ENCODE peak calls at places on chromosomes 6 and 20, in nine cellular contexts. One of them, this sample, is unnamed.

GRCh38 chr6:80638222-80639055 is 532.0 kb downstream of the BCKDHB start:
- DNase-seq in WTC11: no peak
- DNase-seq in A549: peak; percentile 21
- DNase-seq in left ventricle myocardium inferior: no peak
- DNase-seq in HCT116: peak; percentile 81
- DNase-seq in lower leg skin: no peak
- DNase-seq in ascending aorta: peak; percentile 76
- DNase-seq in tibial artery: peak; percentile 71
- DNase-seq in astrocyte of the spinal cord: peak; percentile 97
- DNase-seq in this sample: no peak

GRCh38 chr6:15598273-15598778 is 64.5 kb downstream of the DTNBP1 start:
- DNase-seq in WTC11: no peak
- DNase-seq in A549: no peak
- DNase-seq in left ventricle myocardium inferior: no peak
- DNase-seq in HCT116: no peak
- DNase-seq in lower leg skin: no peak
- DNase-seq in ascending aorta: no peak
- DNase-seq in tibial artery: no peak
- DNase-seq in astrocyte of the spinal cord: no peak
- DNase-seq in this sample: no peak

GRCh38 chr20:25061821-25062530 is 4.0 kb upstream of the ACSS1 start:
- DNase-seq in WTC11: peak; percentile 2
- DNase-seq in A549: no peak
- DNase-seq in left ventricle myocardium inferior: no peak
- DNase-seq in HCT116: no peak
- DNase-seq in lower leg skin: peak; percentile 54
- DNase-seq in ascending aorta: peak; percentile 59
- DNase-seq in tibial artery: no peak
- DNase-seq in astrocyte of the spinal cord: no peak
- DNase-seq in this sample: peak; percentile 29

GRCh38 chr6:170093276-170093657 is 197.6 kb downstream of the DLL1 start:
- DNase-seq in WTC11: peak; percentile 7
- DNase-seq in A549: no peak
- DNase-seq in left ventricle myocardium inferior: no peak
- DNase-seq in HCT116: no peak
- DNase-seq in lower leg skin: peak; percentile 40
- DNase-seq in ascending aorta: peak; percentile 19
- DNase-seq in tibial artery: peak; percentile 50
- DNase-seq in astrocyte of the spinal cord: no peak
- DNase-seq in this sample: no peak

GRCh38 chr6:5584072-5584471 is 322.8 kb downstream of the FARS2 start:
- DNase-seq in WTC11: no peak
- DNase-seq in A549: no peak
- DNase-seq in left ventricle myocardium inferior: no peak
- DNase-seq in HCT116: no peak
- DNase-seq in lower leg skin: no peak
- DNase-seq in ascending aorta: no peak
- DNase-seq in tibial artery: no peak
- DNase-seq in astrocyte of the spinal cord: peak; percentile 63
- DNase-seq in this sample: no peak

GRCh38 chr20:41174373-41174772 is 37.0 kb downstream of the PLCG1 start:
- DNase-seq in WTC11: no peak
- DNase-seq in A549: no peak
- DNase-seq in left ventricle myocardium inferior: no peak
- DNase-seq in HCT116: no peak
- DNase-seq in lower leg skin: peak; percentile 59
- DNase-seq in ascending aorta: peak; percentile 59
- DNase-seq in tibial artery: peak; percentile 50
- DNase-seq in astrocyte of the spinal cord: no peak
- DNase-seq in this sample: no peak

GRCh38 chr20:50957798-50958732 is at the start of gene DPM1:
- DNase-seq in WTC11: peak; percentile 80
- DNase-seq in A549: peak; percentile 62
- DNase-seq in left ventricle myocardium inferior: peak; percentile 86
- DNase-seq in HCT116: no peak
- DNase-seq in lower leg skin: peak; percentile 98
- DNase-seq in ascending aorta: peak; percentile 92
- DNase-seq in tibial artery: peak; percentile 91
- DNase-seq in astrocyte of the spinal cord: peak; percentile 95
- DNase-seq in this sample: no peak

GRCh38 chr6:38973178-38974057 is 75.2 kb upstream of the GLP1R start:
- DNase-seq in WTC11: no peak
- DNase-seq in A549: peak; percentile 33
- DNase-seq in left ventricle myocardium inferior: no peak
- DNase-seq in HCT116: peak; percentile 72
- DNase-seq in lower leg skin: no peak
- DNase-seq in ascending aorta: no peak
- DNase-seq in tibial artery: no peak
- DNase-seq in astrocyte of the spinal cord: peak; percentile 69
- DNase-seq in this sample: no peak

GRCh38 chr6:27518881-27519795 is 46.2 kb upstream of the ZNF184 start:
- DNase-seq in WTC11: peak; percentile 67
- DNase-seq in A549: no peak
- DNase-seq in left ventricle myocardium inferior: peak; percentile 33
- DNase-seq in HCT116: peak; percentile 92
- DNase-seq in lower leg skin: peak; percentile 91
- DNase-seq in ascending aorta: peak; percentile 77
- DNase-seq in tibial artery: peak; percentile 76
- DNase-seq in astrocyte of the spinal cord: peak; percentile 92
- DNase-seq in this sample: no peak

GRCh38 chr20:4006640-4007039 is 8.7 kb downstream of the RNF24 start:
- DNase-seq in WTC11: no peak
- DNase-seq in A549: no peak
- DNase-seq in left ventricle myocardium inferior: peak; percentile 71
- DNase-seq in HCT116: no peak
- DNase-seq in lower leg skin: no peak
- DNase-seq in ascending aorta: peak; percentile 84
- DNase-seq in tibial artery: peak; percentile 88
- DNase-seq in astrocyte of the spinal cord: peak; percentile 43
- DNase-seq in this sample: no peak

GRCh38 chr6:93784794-93785757 is 365.7 kb upstream of the EPHA7 start:
- DNase-seq in WTC11: no peak
- DNase-seq in A549: no peak
- DNase-seq in left ventricle myocardium inferior: no peak
- DNase-seq in HCT116: no peak
- DNase-seq in lower leg skin: no peak
- DNase-seq in ascending aorta: no peak
- DNase-seq in tibial artery: no peak
- DNase-seq in astrocyte of the spinal cord: peak; percentile 95
- DNase-seq in this sample: no peak

GRCh38 chr20:54199721-54200176 is 8.1 kb upstream of the PFDN4 start:
- DNase-seq in WTC11: peak; percentile 83
- DNase-seq in A549: peak; percentile 62
- DNase-seq in left ventricle myocardium inferior: peak; percentile 55
- DNase-seq in HCT116: peak; percentile 71
- DNase-seq in lower leg skin: peak; percentile 95
- DNase-seq in ascending aorta: peak; percentile 82
- DNase-seq in tibial artery: peak; percentile 73
- DNase-seq in astrocyte of the spinal cord: peak; percentile 81
- DNase-seq in this sample: no peak

GRCh38 chr20:54195483-54196472 is 12.1 kb upstream of the PFDN4 start:
- DNase-seq in WTC11: no peak
- DNase-seq in A549: no peak
- DNase-seq in left ventricle myocardium inferior: no peak
- DNase-seq in HCT116: no peak
- DNase-seq in lower leg skin: no peak
- DNase-seq in ascending aorta: no peak
- DNase-seq in tibial artery: no peak
- DNase-seq in astrocyte of the spinal cord: no peak
- DNase-seq in this sample: no peak

GRCh38 chr20:54199283-54199682 is 8.6 kb upstream of the PFDN4 start:
- DNase-seq in WTC11: no peak
- DNase-seq in A549: no peak
- DNase-seq in left ventricle myocardium inferior: no peak
- DNase-seq in HCT116: no peak
- DNase-seq in lower leg skin: no peak
- DNase-seq in ascending aorta: no peak
- DNase-seq in tibial artery: no peak
- DNase-seq in astrocyte of the spinal cord: no peak
- DNase-seq in this sample: no peak

GRCh38 chr20:54200487-54201267 is 7.2 kb upstream of the PFDN4 start:
- DNase-seq in WTC11: no peak
- DNase-seq in A549: no peak
- DNase-seq in left ventricle myocardium inferior: no peak
- DNase-seq in HCT116: no peak
- DNase-seq in lower leg skin: no peak
- DNase-seq in ascending aorta: no peak
- DNase-seq in tibial artery: no peak
- DNase-seq in astrocyte of the spinal cord: no peak
- DNase-seq in this sample: no peak

DNA sequence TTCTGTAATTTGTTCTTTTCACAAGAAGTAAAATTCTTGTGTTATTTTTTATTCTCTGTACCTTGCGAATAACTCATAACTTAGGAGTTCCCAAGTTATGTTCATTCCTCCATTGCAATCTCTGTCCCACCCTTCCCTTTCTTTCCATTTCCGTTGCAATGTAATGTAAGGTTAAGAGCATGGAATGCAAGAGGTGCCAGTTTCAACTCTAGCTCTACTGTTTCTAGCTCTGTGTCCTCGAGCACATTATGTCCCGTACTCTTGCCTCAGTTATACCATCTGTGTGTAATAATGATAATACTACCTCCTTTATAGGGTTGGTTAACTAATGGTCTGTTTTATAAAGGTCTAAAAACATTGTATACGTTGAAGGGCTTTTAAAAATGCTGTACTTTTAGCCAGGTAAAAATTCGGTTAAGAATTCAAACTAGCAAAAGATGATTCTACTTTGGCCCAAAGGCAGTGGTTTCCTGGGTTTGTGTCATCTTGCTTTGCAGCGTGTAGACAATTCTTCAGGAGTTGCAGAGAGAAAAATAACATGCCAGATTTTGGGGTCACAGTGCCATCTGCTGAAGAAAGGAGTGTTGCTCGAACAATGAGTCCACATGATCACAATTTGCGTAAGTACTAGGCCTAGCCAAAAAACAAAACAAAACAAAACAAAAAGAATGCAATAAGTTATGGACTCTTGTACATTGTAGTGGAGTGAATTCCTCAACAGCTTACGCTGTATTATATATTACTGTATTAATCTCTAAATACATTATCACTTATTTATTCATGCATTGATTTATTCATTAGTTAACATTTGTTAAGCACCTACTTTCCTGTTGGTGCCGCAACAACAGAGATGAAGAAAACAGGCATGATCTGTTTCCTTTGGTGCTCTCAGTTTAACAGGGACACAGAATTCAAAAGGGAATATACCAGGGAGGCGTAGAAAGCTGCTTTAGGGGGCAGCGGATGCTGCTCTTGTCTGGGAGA is 10.0 kb upstream of the PFDN4 start:
- DNase-seq in WTC11: no peak
- DNase-seq in A549: peak; percentile 48
- DNase-seq in left ventricle myocardium inferior: no peak
- DNase-seq in HCT116: no peak
- DNase-seq in lower leg skin: no peak
- DNase-seq in ascending aorta: no peak
- DNase-seq in tibial artery: no peak
- DNase-seq in astrocyte of the spinal cord: peak; percentile 56
- DNase-seq in this sample: no peak
- TF ChIP-seq CTCF in WTC11: no peak
- TF ChIP-seq CTCF in A549: peak; percentile 90
- TF ChIP-seq CTCF in left ventricle myocardium inferior: no peak
- TF ChIP-seq CTCF in HCT116: peak; percentile 44
- TF ChIP-seq CTCF in lower leg skin: no peak
- TF ChIP-seq CTCF in ascending aorta: no peak
- TF ChIP-seq CTCF in tibial artery: no peak
- TF ChIP-seq CTCF in astrocyte of the spinal cord: peak; percentile 42
- TF ChIP-seq CTCF in this sample: peak; percentile 46

DNA sequence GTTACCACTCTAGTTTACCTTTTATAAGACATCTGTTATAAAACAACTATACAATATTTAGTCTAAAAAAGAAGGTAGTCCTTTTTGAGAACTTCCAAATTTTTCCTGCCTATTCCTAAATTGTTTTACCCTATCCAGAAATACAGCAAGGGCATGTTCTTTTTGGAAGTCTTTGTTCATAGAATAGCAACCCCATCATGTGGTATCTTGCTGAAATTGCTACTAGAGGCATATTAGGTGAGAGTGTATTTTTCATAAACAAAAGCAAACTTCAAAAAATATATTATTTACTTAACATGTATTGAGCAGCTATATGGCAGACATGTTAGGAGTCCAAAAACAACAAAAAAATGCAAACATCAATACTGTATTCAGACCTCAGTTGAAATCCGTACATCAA is 371.8 kb upstream of the NRSN1 start:
- DNase-seq in WTC11: no peak
- DNase-seq in A549: no peak
- DNase-seq in left ventricle myocardium inferior: no peak
- DNase-seq in HCT116: no peak
- DNase-seq in lower leg skin: no peak
- DNase-seq in ascending aorta: no peak
- DNase-seq in tibial artery: no peak
- DNase-seq in astrocyte of the spinal cord: no peak
- DNase-seq in this sample: no peak
- TF ChIP-seq CTCF in WTC11: no peak
- TF ChIP-seq CTCF in A549: no peak
- TF ChIP-seq CTCF in left ventricle myocardium inferior: no peak
- TF ChIP-seq CTCF in HCT116: peak; percentile 5
- TF ChIP-seq CTCF in lower leg skin: no peak
- TF ChIP-seq CTCF in ascending aorta: peak; percentile 32
- TF ChIP-seq CTCF in tibial artery: no peak
- TF ChIP-seq CTCF in astrocyte of the spinal cord: peak; percentile 5
- TF ChIP-seq CTCF in this sample: peak; percentile 67

GRCh38 chr6:131597448-131597847 is 24.4 kb downstream of the ARG1 start:
- DNase-seq in WTC11: no peak
- DNase-seq in A549: no peak
- DNase-seq in left ventricle myocardium inferior: no peak
- DNase-seq in HCT116: no peak
- DNase-seq in lower leg skin: no peak
- DNase-seq in ascending aorta: no peak
- DNase-seq in tibial artery: no peak
- DNase-seq in astrocyte of the spinal cord: no peak
- DNase-seq in this sample: no peak
- TF ChIP-seq CTCF in WTC11: peak; percentile 11
- TF ChIP-seq CTCF in A549: no peak
- TF ChIP-seq CTCF in left ventricle myocardium inferior: peak; percentile 30
- TF ChIP-seq CTCF in HCT116: peak; percentile 40
- TF ChIP-seq CTCF in lower leg skin: no peak
- TF ChIP-seq CTCF in ascending aorta: no peak
- TF ChIP-seq CTCF in tibial artery: no peak
- TF ChIP-seq CTCF in astrocyte of the spinal cord: peak; percentile 46
- TF ChIP-seq CTCF in this sample: peak; percentile 72

DNA sequence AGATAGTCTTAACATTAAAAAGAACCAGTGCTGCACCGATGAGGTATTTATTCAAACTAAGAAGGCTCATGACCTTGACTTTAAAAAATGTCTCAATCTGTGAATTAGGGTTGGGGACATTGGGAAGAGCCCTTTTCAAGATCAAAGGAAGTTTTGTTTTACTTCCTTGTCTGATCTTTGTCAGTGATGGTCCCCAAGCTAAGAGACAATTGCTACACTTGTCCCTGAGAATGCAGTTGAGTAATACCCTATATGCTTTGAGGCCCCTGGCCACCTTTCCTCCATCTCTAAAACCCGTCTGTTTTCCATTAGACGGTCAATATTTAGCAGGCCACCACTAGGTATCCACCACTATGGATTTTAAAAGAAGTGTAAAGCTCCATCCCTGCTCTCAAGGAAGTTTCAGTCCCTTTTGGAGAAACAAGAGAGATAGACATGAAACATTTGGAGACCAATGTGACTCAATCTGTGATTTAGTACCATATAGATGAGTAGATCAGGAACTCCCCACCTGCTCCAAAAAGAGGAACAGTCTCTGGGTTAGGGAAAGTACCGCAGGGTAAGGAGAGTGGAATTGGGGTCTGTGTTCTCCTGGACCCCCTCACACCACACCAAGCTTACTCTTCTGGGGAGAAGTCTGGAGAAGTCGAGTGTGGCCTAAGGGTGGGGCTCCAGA is 99.1 kb upstream of the ISM1 start:
- DNase-seq in WTC11: no peak
- DNase-seq in A549: no peak
- DNase-seq in left ventricle myocardium inferior: no peak
- DNase-seq in HCT116: no peak
- DNase-seq in lower leg skin: no peak
- DNase-seq in ascending aorta: no peak
- DNase-seq in tibial artery: no peak
- DNase-seq in astrocyte of the spinal cord: no peak
- DNase-seq in this sample: no peak
- TF ChIP-seq CTCF in WTC11: no peak
- TF ChIP-seq CTCF in A549: no peak
- TF ChIP-seq CTCF in left ventricle myocardium inferior: no peak
- TF ChIP-seq CTCF in HCT116: no peak
- TF ChIP-seq CTCF in lower leg skin: no peak
- TF ChIP-seq CTCF in ascending aorta: no peak
- TF ChIP-seq CTCF in tibial artery: no peak
- TF ChIP-seq CTCF in astrocyte of the spinal cord: no peak
- TF ChIP-seq CTCF in this sample: no peak

This sample was measured in chondrocyte.